ENCODE peak calls at places on chromosomes 6 and 20, in four cellular contexts. M, W, G and N are unnamed samples.

GRCh38 chr6:85771455-85771854 is 128.8 kb upstream of the SYNCRIP start:
- DNase-seq in M (no peak), W (no peak), G (no peak), N (no peak)

GRCh38 chr6:63049216-63049615 is 162.1 kb upstream of the FKBP1C start:
- DNase-seq in M (no peak), W (no peak), G (no peak), N (no peak)

GRCh38 chr6:158475344-158476302 is 84.3 kb upstream of the TMEM181 start:
- DNase-seq in M (no peak), W (peak), G (no peak), N (no peak)

GRCh38 chr6:36616888-36617521 is 22.8 kb downstream of the SRSF3 start:
- DNase-seq in M (no peak), W (no peak), G (peak), N (no peak)

GRCh38 chr20:32238483-32239425 is 31.1 kb downstream of the POFUT1 start:
- DNase-seq in M (no peak), W (no peak), G (no peak), N (no peak)

GRCh38 chr6:107590378-107590777 is 100.5 kb downstream of the SOBP start:
- DNase-seq in M (no peak), W (no peak), G (no peak), N (no peak)

GRCh38 chr6:16472349-16473069 is 234.1 kb downstream of the GMPR start:
- DNase-seq in M (no peak), W (peak), G (no peak), N (no peak)

GRCh38 chr6:11185204-11185842 is 47.1 kb downstream of the NEDD9 start:
- DNase-seq in M (no peak), W (no peak), G (no peak), N (no peak)

GRCh38 chr6:73051147-73051546 is 174.1 kb downstream of the KHDC1L start:
- DNase-seq in M (no peak), W (no peak), G (no peak), N (no peak)

GRCh38 chr6:41492261-41492891 is 53.8 kb upstream of the FOXP4 start:
- DNase-seq in M (no peak), W (no peak), G (no peak), N (no peak)

GRCh38 chr6:170160628-170161611 is 130.0 kb downstream of the DLL1 start:
- DNase-seq in M (no peak), W (no peak), G (no peak), N (no peak)

GRCh38 chr20:17993546-17993945 is 24.7 kb downstream of the MGME1 start:
- DNase-seq in M (no peak), W (no peak), G (no peak), N (no peak)

GRCh38 chr6:111458670-111459232 is 24.3 kb downstream of the REV3L start:
- DNase-seq in M (no peak), W (no peak), G (no peak), N (no peak)

GRCh38 chr20:10783660-10784336 is 110.0 kb upstream of the JAG1 start:
- DNase-seq in M (no peak), W (no peak), G (no peak), N (no peak)

GRCh38 chr6:90124904-90125510 is 171.6 kb downstream of the BACH2 start:
- DNase-seq in M (no peak), W (no peak), G (no peak), N (no peak)

GRCh38 chr6:85065831-85066230 is 301.4 kb upstream of the TBX18 start:
- DNase-seq in M (no peak), W (no peak), G (no peak), N (no peak)

GRCh38 chr6:98039443-98039842 is 756.4 kb upstream of the MMS22L start:
- DNase-seq in M (no peak), W (no peak), G (no peak), N (no peak)

GRCh38 chr6:72619883-72620696 is 1.8 kb upstream of the KCNQ5 start:
- DNase-seq in M (peak), W (peak), G (no peak), N (no peak)

GRCh38 chr6:13924146-13924948 is 405 bp upstream of the RNF182 start:
- DNase-seq in M (peak), W (peak), G (peak), N (peak)

GRCh38 chr20:42319614-42320013 is 701.4 kb upstream of the CHD6 start:
- DNase-seq in M (no peak), W (no peak), G (no peak), N (no peak)

GRCh38 chr6:113694278-113695077 is 162.7 kb upstream of the MARCKS start:
- DNase-seq in M (no peak), W (peak), G (peak), N (no peak)

GRCh38 chr6:105872244-105872643 is 213.9 kb upstream of the PRDM1 start:
- DNase-seq in M (no peak), W (peak), G (no peak), N (no peak)

GRCh38 chr6:87407531-87407895 is 259 bp upstream of the CFAP206 start:
- DNase-seq in M (no peak), W (peak), G (peak), N (no peak)

GRCh38 chr20:48945840-48946514 is 24.5 kb downstream of the ARFGEF2 start:
- DNase-seq in M (no peak), W (no peak), G (no peak), N (no peak)

GRCh38 chr6:36851632-36852031 is 12.4 kb upstream of the CPNE5 start:
- DNase-seq in M (no peak), W (peak), G (no peak), N (no peak)

GRCh38 chr6:167817729-167818128 is 9.0 kb upstream of the AFDN start:
- DNase-seq in M (no peak), W (no peak), G (no peak), N (no peak)

GRCh38 chr6:89655122-89655521 is 16.6 kb upstream of the LYRM2 start:
- DNase-seq in M (no peak), W (no peak), G (no peak), N (no peak)

GRCh38 chr6:148893073-148893472 is 146.2 kb downstream of the UST start:
- DNase-seq in M (no peak), W (no peak), G (no peak), N (no peak)

GRCh38 chr6:91659881-91660280 is 1073.0 kb upstream of the MAP3K7 start:
- DNase-seq in M (no peak), W (no peak), G (no peak), N (no peak)